ENCODE peak calls at places on chromosomes 1 and 21, in five cellular contexts. One of them, this sample, is unnamed.

GRCh38 chr1:179926494-179927205 is 28.0 kb upstream of the CEP350 start:
- DNase-seq in stimulated activated CD8-positive, alpha-beta memory T cell treated with anti-CD3 and anti-CD28 coated beads, Interleukin-7, amount 100 ng/mL, for 1 hour: no peak
- DNase-seq in stimulated activated CD4-positive, alpha-beta T cell treated with anti-CD3 and anti-CD28 coated beads, Interleukin-15, amount 100 ng/mL, for 1 hour: no peak
- DNase-seq in MCF 10A: peak
- DNase-seq in activated CD8-positive, alpha-beta memory T cell treated with anti-CD3 and anti-CD28 coated beads, Interleukin-2, amount 10 ng/mL, durations not matched to agents 7 days and 5 days: no peak
- DNase-seq in this sample: no peak

GRCh38 chr21:46265736-46266525 is 19.5 kb downstream of the MCM3AP start:
- DNase-seq in stimulated activated CD8-positive, alpha-beta memory T cell treated with anti-CD3 and anti-CD28 coated beads, Interleukin-7, amount 100 ng/mL, for 1 hour: no peak
- DNase-seq in stimulated activated CD4-positive, alpha-beta T cell treated with anti-CD3 and anti-CD28 coated beads, Interleukin-15, amount 100 ng/mL, for 1 hour: no peak
- DNase-seq in MCF 10A: no peak
- DNase-seq in activated CD8-positive, alpha-beta memory T cell treated with anti-CD3 and anti-CD28 coated beads, Interleukin-2, amount 10 ng/mL, durations not matched to agents 7 days and 5 days: no peak
- DNase-seq in this sample: no peak

GRCh38 chr1:159675046-159675445 is 39.3 kb downstream of the CRP start:
- DNase-seq in stimulated activated CD8-positive, alpha-beta memory T cell treated with anti-CD3 and anti-CD28 coated beads, Interleukin-7, amount 100 ng/mL, for 1 hour: no peak
- DNase-seq in stimulated activated CD4-positive, alpha-beta T cell treated with anti-CD3 and anti-CD28 coated beads, Interleukin-15, amount 100 ng/mL, for 1 hour: no peak
- DNase-seq in MCF 10A: no peak
- DNase-seq in activated CD8-positive, alpha-beta memory T cell treated with anti-CD3 and anti-CD28 coated beads, Interleukin-2, amount 10 ng/mL, durations not matched to agents 7 days and 5 days: no peak
- DNase-seq in this sample: no peak

GRCh38 chr1:185045793-185046441 is 559 bp downstream of the RNF2 start:
- DNase-seq in stimulated activated CD8-positive, alpha-beta memory T cell treated with anti-CD3 and anti-CD28 coated beads, Interleukin-7, amount 100 ng/mL, for 1 hour: no peak
- DNase-seq in stimulated activated CD4-positive, alpha-beta T cell treated with anti-CD3 and anti-CD28 coated beads, Interleukin-15, amount 100 ng/mL, for 1 hour: no peak
- DNase-seq in MCF 10A: peak
- DNase-seq in activated CD8-positive, alpha-beta memory T cell treated with anti-CD3 and anti-CD28 coated beads, Interleukin-2, amount 10 ng/mL, durations not matched to agents 7 days and 5 days: peak
- DNase-seq in this sample: peak

GRCh38 chr1:92194516-92194915 is 23.2 kb upstream of the C1orf146 start:
- DNase-seq in stimulated activated CD8-positive, alpha-beta memory T cell treated with anti-CD3 and anti-CD28 coated beads, Interleukin-7, amount 100 ng/mL, for 1 hour: no peak
- DNase-seq in stimulated activated CD4-positive, alpha-beta T cell treated with anti-CD3 and anti-CD28 coated beads, Interleukin-15, amount 100 ng/mL, for 1 hour: no peak
- DNase-seq in MCF 10A: no peak
- DNase-seq in activated CD8-positive, alpha-beta memory T cell treated with anti-CD3 and anti-CD28 coated beads, Interleukin-2, amount 10 ng/mL, durations not matched to agents 7 days and 5 days: no peak
- DNase-seq in this sample: no peak

GRCh38 chr1:15081088-15081487 is 72.5 kb upstream of the TMEM51 start:
- DNase-seq in stimulated activated CD8-positive, alpha-beta memory T cell treated with anti-CD3 and anti-CD28 coated beads, Interleukin-7, amount 100 ng/mL, for 1 hour: no peak
- DNase-seq in stimulated activated CD4-positive, alpha-beta T cell treated with anti-CD3 and anti-CD28 coated beads, Interleukin-15, amount 100 ng/mL, for 1 hour: no peak
- DNase-seq in MCF 10A: no peak
- DNase-seq in activated CD8-positive, alpha-beta memory T cell treated with anti-CD3 and anti-CD28 coated beads, Interleukin-2, amount 10 ng/mL, durations not matched to agents 7 days and 5 days: no peak
- DNase-seq in this sample: no peak

GRCh38 chr21:39850333-39850732 is 16.9 kb upstream of the PCP4 start:
- DNase-seq in stimulated activated CD8-positive, alpha-beta memory T cell treated with anti-CD3 and anti-CD28 coated beads, Interleukin-7, amount 100 ng/mL, for 1 hour: no peak
- DNase-seq in stimulated activated CD4-positive, alpha-beta T cell treated with anti-CD3 and anti-CD28 coated beads, Interleukin-15, amount 100 ng/mL, for 1 hour: no peak
- DNase-seq in MCF 10A: no peak
- DNase-seq in activated CD8-positive, alpha-beta memory T cell treated with anti-CD3 and anti-CD28 coated beads, Interleukin-2, amount 10 ng/mL, durations not matched to agents 7 days and 5 days: no peak
- DNase-seq in this sample: no peak

GRCh38 chr1:168737446-168737845 is 8.4 kb upstream of the DPT start:
- DNase-seq in stimulated activated CD8-positive, alpha-beta memory T cell treated with anti-CD3 and anti-CD28 coated beads, Interleukin-7, amount 100 ng/mL, for 1 hour: no peak
- DNase-seq in stimulated activated CD4-positive, alpha-beta T cell treated with anti-CD3 and anti-CD28 coated beads, Interleukin-15, amount 100 ng/mL, for 1 hour: no peak
- DNase-seq in MCF 10A: no peak
- DNase-seq in activated CD8-positive, alpha-beta memory T cell treated with anti-CD3 and anti-CD28 coated beads, Interleukin-2, amount 10 ng/mL, durations not matched to agents 7 days and 5 days: no peak
- DNase-seq in this sample: no peak

GRCh38 chr1:229863651-229864545 is 203.1 kb upstream of the GALNT2 start:
- DNase-seq in stimulated activated CD8-positive, alpha-beta memory T cell treated with anti-CD3 and anti-CD28 coated beads, Interleukin-7, amount 100 ng/mL, for 1 hour: no peak
- DNase-seq in stimulated activated CD4-positive, alpha-beta T cell treated with anti-CD3 and anti-CD28 coated beads, Interleukin-15, amount 100 ng/mL, for 1 hour: no peak
- DNase-seq in MCF 10A: no peak
- DNase-seq in activated CD8-positive, alpha-beta memory T cell treated with anti-CD3 and anti-CD28 coated beads, Interleukin-2, amount 10 ng/mL, durations not matched to agents 7 days and 5 days: no peak
- DNase-seq in this sample: no peak

GRCh38 chr21:36551731-36552457 is 72.0 kb upstream of the CLDN14 start:
- DNase-seq in stimulated activated CD8-positive, alpha-beta memory T cell treated with anti-CD3 and anti-CD28 coated beads, Interleukin-7, amount 100 ng/mL, for 1 hour: no peak
- DNase-seq in stimulated activated CD4-positive, alpha-beta T cell treated with anti-CD3 and anti-CD28 coated beads, Interleukin-15, amount 100 ng/mL, for 1 hour: no peak
- DNase-seq in MCF 10A: no peak
- DNase-seq in activated CD8-positive, alpha-beta memory T cell treated with anti-CD3 and anti-CD28 coated beads, Interleukin-2, amount 10 ng/mL, durations not matched to agents 7 days and 5 days: no peak
- DNase-seq in this sample: no peak

GRCh38 chr1:147721711-147722110 is 38.7 kb downstream of the GJA5 start:
- DNase-seq in stimulated activated CD8-positive, alpha-beta memory T cell treated with anti-CD3 and anti-CD28 coated beads, Interleukin-7, amount 100 ng/mL, for 1 hour: no peak
- DNase-seq in stimulated activated CD4-positive, alpha-beta T cell treated with anti-CD3 and anti-CD28 coated beads, Interleukin-15, amount 100 ng/mL, for 1 hour: no peak
- DNase-seq in MCF 10A: peak
- DNase-seq in activated CD8-positive, alpha-beta memory T cell treated with anti-CD3 and anti-CD28 coated beads, Interleukin-2, amount 10 ng/mL, durations not matched to agents 7 days and 5 days: no peak
- DNase-seq in this sample: no peak

GRCh38 chr1:15094056-15094455 is 59.5 kb upstream of the TMEM51 start:
- DNase-seq in stimulated activated CD8-positive, alpha-beta memory T cell treated with anti-CD3 and anti-CD28 coated beads, Interleukin-7, amount 100 ng/mL, for 1 hour: no peak
- DNase-seq in stimulated activated CD4-positive, alpha-beta T cell treated with anti-CD3 and anti-CD28 coated beads, Interleukin-15, amount 100 ng/mL, for 1 hour: no peak
- DNase-seq in MCF 10A: no peak
- DNase-seq in activated CD8-positive, alpha-beta memory T cell treated with anti-CD3 and anti-CD28 coated beads, Interleukin-2, amount 10 ng/mL, durations not matched to agents 7 days and 5 days: no peak
- DNase-seq in this sample: no peak

GRCh38 chr1:103931891-103932290 is 182.2 kb downstream of the AMY1C start:
- DNase-seq in stimulated activated CD8-positive, alpha-beta memory T cell treated with anti-CD3 and anti-CD28 coated beads, Interleukin-7, amount 100 ng/mL, for 1 hour: no peak
- DNase-seq in stimulated activated CD4-positive, alpha-beta T cell treated with anti-CD3 and anti-CD28 coated beads, Interleukin-15, amount 100 ng/mL, for 1 hour: no peak
- DNase-seq in MCF 10A: no peak
- DNase-seq in activated CD8-positive, alpha-beta memory T cell treated with anti-CD3 and anti-CD28 coated beads, Interleukin-2, amount 10 ng/mL, durations not matched to agents 7 days and 5 days: no peak
- DNase-seq in this sample: no peak

GRCh38 chr1:26263212-26263611 is 16.7 kb upstream of the SH3BGRL3 start:
- DNase-seq in stimulated activated CD8-positive, alpha-beta memory T cell treated with anti-CD3 and anti-CD28 coated beads, Interleukin-7, amount 100 ng/mL, for 1 hour: no peak
- DNase-seq in stimulated activated CD4-positive, alpha-beta T cell treated with anti-CD3 and anti-CD28 coated beads, Interleukin-15, amount 100 ng/mL, for 1 hour: no peak
- DNase-seq in MCF 10A: no peak
- DNase-seq in activated CD8-positive, alpha-beta memory T cell treated with anti-CD3 and anti-CD28 coated beads, Interleukin-2, amount 10 ng/mL, durations not matched to agents 7 days and 5 days: no peak
- DNase-seq in this sample: no peak

GRCh38 chr1:160135051-160135592 is 16.3 kb upstream of the ATP1A4 start:
- DNase-seq in stimulated activated CD8-positive, alpha-beta memory T cell treated with anti-CD3 and anti-CD28 coated beads, Interleukin-7, amount 100 ng/mL, for 1 hour: no peak
- DNase-seq in stimulated activated CD4-positive, alpha-beta T cell treated with anti-CD3 and anti-CD28 coated beads, Interleukin-15, amount 100 ng/mL, for 1 hour: no peak
- DNase-seq in MCF 10A: no peak
- DNase-seq in activated CD8-positive, alpha-beta memory T cell treated with anti-CD3 and anti-CD28 coated beads, Interleukin-2, amount 10 ng/mL, durations not matched to agents 7 days and 5 days: no peak
- DNase-seq in this sample: no peak

GRCh38 chr1:84122780-84123382 is 21.2 kb upstream of the PRKACB start:
- DNase-seq in stimulated activated CD8-positive, alpha-beta memory T cell treated with anti-CD3 and anti-CD28 coated beads, Interleukin-7, amount 100 ng/mL, for 1 hour: no peak
- DNase-seq in stimulated activated CD4-positive, alpha-beta T cell treated with anti-CD3 and anti-CD28 coated beads, Interleukin-15, amount 100 ng/mL, for 1 hour: no peak
- DNase-seq in MCF 10A: peak
- DNase-seq in activated CD8-positive, alpha-beta memory T cell treated with anti-CD3 and anti-CD28 coated beads, Interleukin-2, amount 10 ng/mL, durations not matched to agents 7 days and 5 days: peak
- DNase-seq in this sample: peak

This sample was measured in natural killer cell.